ENCODE peak calls at places on chromosome 21, in seven cellular contexts. U is left lung; N is CD4-positive, alpha-beta memory T cell; D is choroid plexus epithelial cell; E is brain microvascular endothelial cell; Y is foreskin fibroblast; H is aorta. V is an unnamed sample.

GRCh38 chr21:42040411-42041180 is 30.4 kb upstream of the ZBTB21 start:
- DNase-seq in N (no peak), H (no peak), U (peak), Y (peak), E (peak), D (peak), V (no peak)

GRCh38 chr21:42129300-42130266 is 58.5 kb downstream of the UMODL1 start:
- DNase-seq in H (no peak), E (no peak), N (no peak), D (no peak), Y (no peak), U (peak), V (no peak)

GRCh38 chr21:15031790-15032357 is 32.9 kb downstream of the NRIP1 start:
- DNase-seq in D (peak), N (no peak), E (peak), U (no peak), Y (peak), H (no peak), V (no peak)

GRCh38 chr21:17370750-17371325 is 142.0 kb upstream of the CXADR start:
- DNase-seq in Y (no peak), N (no peak), U (no peak), D (peak), E (no peak), H (no peak), V (no peak)

GRCh38 chr21:40511976-40512375 is 335.0 kb downstream of the DSCAM start:
- DNase-seq in N (no peak), H (no peak), Y (no peak), U (no peak), D (no peak), E (no peak), V (no peak)

GRCh38 chr21:31630062-31630711 is 29.3 kb upstream of the SOD1 start:
- DNase-seq in U (no peak), H (peak), E (peak), D (peak), N (no peak), Y (peak), V (no peak)

GRCh38 chr21:28550057-28550825 is 442.4 kb downstream of the LTN1 start:
- DNase-seq in D (no peak), U (no peak), E (no peak), H (no peak), Y (peak), N (no peak), V (no peak)

GRCh38 chr21:42400525-42400924 is 3.2 kb upstream of the UBASH3A start:
- DNase-seq in H (no peak), E (peak), N (peak), Y (no peak), D (peak), U (no peak), V (no peak)

GRCh38 chr21:42237577-42237976 is 18.6 kb downstream of the ABCG1 start:
- DNase-seq in U (no peak), N (peak), E (no peak), Y (no peak), D (no peak), H (peak), V (no peak)

GRCh38 chr21:42125571-42126544 is 54.7 kb downstream of the UMODL1 start:
- DNase-seq in E (peak), N (no peak), H (peak), U (peak), D (peak), Y (peak), V (peak)

GRCh38 chr21:30831194-30831765 is 1.7 kb upstream of the KRTAP7-1 start:
- DNase-seq in E (peak), N (no peak), Y (peak), D (peak), U (no peak), H (no peak), V (no peak)

GRCh38 chr21:15003463-15004135 is 61.2 kb downstream of the NRIP1 start:
- DNase-seq in E (no peak), N (no peak), D (no peak), Y (no peak), H (no peak), U (no peak), V (no peak)

GRCh38 chr21:43298546-43299440 is 128.1 kb downstream of the SIK1 start:
- DNase-seq in D (no peak), H (peak), Y (no peak), U (no peak), N (no peak), E (no peak), V (peak)

GRCh38 chr21:42231761-42232160 is 12.8 kb downstream of the ABCG1 start:
- DNase-seq in E (no peak), Y (no peak), N (no peak), D (no peak), H (no peak), U (no peak), V (no peak)

GRCh38 chr21:29671728-29672127 is 268.1 kb downstream of the GRIK1 start:
- DNase-seq in Y (no peak), N (no peak), D (no peak), E (no peak), H (no peak), U (no peak), V (no peak)

GRCh38 chr21:28375708-28376385 is 616.8 kb downstream of the LTN1 start:
- DNase-seq in Y (peak), D (peak), U (no peak), N (no peak), H (no peak), E (peak), V (no peak)

GRCh38 chr21:21690068-21690665 is 692.0 kb downstream of the NCAM2 start:
- DNase-seq in E (no peak), U (no peak), N (no peak), H (no peak), D (no peak), Y (no peak), V (no peak)

GRCh38 chr21:15121655-15122120 is 56.9 kb upstream of the NRIP1 start:
- DNase-seq in U (no peak), Y (peak), D (peak), H (no peak), E (peak), N (no peak), V (no peak)

GRCh38 chr21:38914071-38914491 is 108.4 kb downstream of the ETS2 start:
- DNase-seq in H (no peak), Y (no peak), N (no peak), D (no peak), U (no peak), E (no peak), V (no peak)

GRCh38 chr21:38912355-38912619 is 106.6 kb downstream of the ETS2 start:
- DNase-seq in Y (no peak), H (no peak), N (no peak), D (no peak), U (no peak), E (no peak), V (no peak)

GRCh38 chr21:38913120-38913975 is 107.6 kb downstream of the ETS2 start:
- DNase-seq in N (no peak), U (peak), Y (peak), D (peak), H (peak), E (no peak), V (peak)

GRCh38 chr21:38911523-38912354 is 106.0 kb downstream of the ETS2 start:
- DNase-seq in N (no peak), D (no peak), U (no peak), E (no peak), H (no peak), Y (no peak), V (no peak)

DNA sequence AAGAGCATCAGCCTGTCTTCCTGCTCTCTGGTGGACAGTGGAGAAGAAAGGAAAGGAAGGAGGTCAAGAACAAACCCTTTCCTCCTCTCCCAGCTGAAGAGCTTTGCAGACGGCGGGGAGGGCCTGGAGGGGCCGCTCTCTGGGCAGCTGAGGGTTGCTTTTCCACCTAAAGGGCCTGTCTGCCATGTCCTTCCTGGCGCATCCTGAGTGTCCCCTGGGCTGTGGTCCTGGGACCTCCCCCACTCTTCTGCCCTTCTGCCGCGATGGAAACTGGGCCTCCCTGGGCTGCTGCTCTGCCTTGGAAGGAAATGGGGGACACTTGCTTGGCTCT is 107.0 kb downstream of the ETS2 start:
- DNase-seq in N (no peak), D (no peak), H (no peak), Y (no peak), U (no peak), E (no peak), V (no peak)
- H3K4me3 ChIP-seq in N (no peak), D (peak), H (no peak), Y (no peak), U (no peak), E (no peak), V (no peak)

DNA sequence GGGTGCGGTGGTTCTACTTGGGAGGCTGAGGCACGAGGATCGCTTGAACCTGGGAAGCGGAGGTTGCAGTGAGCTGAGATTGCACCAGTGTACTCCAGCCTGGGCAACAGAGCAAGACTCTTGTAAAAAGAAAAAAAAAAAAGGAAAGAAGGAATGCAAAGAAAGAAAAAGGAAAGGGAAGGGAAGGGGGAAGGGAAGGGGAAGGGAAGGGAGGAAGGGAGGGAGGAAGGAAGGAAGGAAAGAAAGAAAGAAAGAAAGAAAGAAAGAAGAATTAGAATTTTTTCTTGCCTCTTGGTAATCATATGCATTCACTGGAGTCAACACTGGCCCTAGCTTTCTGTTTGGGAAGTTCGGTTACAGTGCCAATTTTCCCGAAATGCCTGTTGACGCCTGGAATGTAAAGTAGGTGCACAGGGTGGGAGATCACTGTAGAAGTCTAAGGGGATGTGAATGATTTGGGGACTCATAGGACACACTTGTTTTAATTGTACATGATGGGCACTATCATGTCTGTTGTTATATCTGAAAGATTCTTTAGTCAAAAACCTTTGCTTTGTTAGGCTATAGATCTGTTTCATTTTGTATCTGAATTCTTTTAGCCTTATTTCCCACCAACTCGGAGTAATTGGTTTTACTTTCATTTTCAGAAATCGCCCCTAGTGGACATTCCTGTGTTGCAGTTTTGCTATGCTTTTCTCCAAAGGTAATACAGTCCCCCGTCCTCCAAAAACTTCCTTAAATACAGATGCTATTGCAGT is 59.8 kb upstream of the MORC3 start:
- DNase-seq in N (peak), Y (peak), H (no peak), E (peak), U (no peak), D (peak), V (no peak)
- H3K4me3 ChIP-seq in N (peak), Y (peak), H (peak), E (peak), U (peak), D (peak), V (peak)

GRCh38 chr21:9780441-9780937 is 740.9 kb upstream of the TPTE start:
- DNase-seq in U (no peak), E (no peak), D (no peak), Y (no peak), N (no peak), H (no peak), V (no peak)
- H3K4me3 ChIP-seq in U (no peak), E (no peak), D (no peak), Y (no peak), N (no peak), H (no peak), V (no peak)

GRCh38 chr21:46100020-46100419 is 2.1 kb downstream of the COL6A2 start:
- DNase-seq in D (no peak), U (no peak), N (no peak), Y (no peak), E (no peak), H (no peak), V (peak)

GRCh38 chr21:46100426-46100825 is 2.5 kb downstream of the COL6A2 start:
- DNase-seq in D (no peak), N (no peak), Y (peak), E (no peak), H (no peak), U (no peak), V (no peak)

GRCh38 chr21:46098303-46099141 is 610 bp downstream of the COL6A2 start:
- DNase-seq in E (no peak), U (peak), Y (peak), D (no peak), N (no peak), H (peak), V (peak)

GRCh38 chr21:46097826-46098286 is at the start of gene COL6A2:
- DNase-seq in D (peak), E (peak), N (no peak), U (peak), Y (peak), H (peak), V (peak)

GRCh38 chr21:46099476-46099875 is 1.6 kb downstream of the COL6A2 start:
- DNase-seq in U (peak), E (no peak), D (peak), N (no peak), H (peak), Y (peak), V (peak)
- H3K4me3 ChIP-seq in U (peak), E (peak), D (peak), N (no peak), H (peak), Y (peak), V (peak)

GRCh38 chr21:26686278-26686677 is 113.2 kb upstream of the CYYR1 start:
- DNase-seq in H (no peak), N (no peak), U (no peak), Y (peak), E (no peak), D (peak), V (no peak)
- H3K4me3 ChIP-seq in H (no peak), N (no peak), U (no peak), Y (no peak), E (no peak), D (no peak), V (no peak)

GRCh38 chr21:44486302-44486701 is 31.0 kb downstream of the LRRC3 start:
- DNase-seq in Y (no peak), D (no peak), U (no peak), N (no peak), E (no peak), H (no peak), V (no peak)
- H3K4me3 ChIP-seq in Y (no peak), D (no peak), U (peak), N (no peak), E (no peak), H (no peak), V (peak)

GRCh38 chr21:44969066-44969649 is 29.3 kb downstream of the SLX9 start:
- DNase-seq in D (no peak), E (no peak), Y (no peak), N (no peak), H (no peak), U (peak), V (no peak)
- H3K4me3 ChIP-seq in D (no peak), E (no peak), Y (no peak), N (no peak), H (no peak), U (no peak), V (no peak)

DNA sequence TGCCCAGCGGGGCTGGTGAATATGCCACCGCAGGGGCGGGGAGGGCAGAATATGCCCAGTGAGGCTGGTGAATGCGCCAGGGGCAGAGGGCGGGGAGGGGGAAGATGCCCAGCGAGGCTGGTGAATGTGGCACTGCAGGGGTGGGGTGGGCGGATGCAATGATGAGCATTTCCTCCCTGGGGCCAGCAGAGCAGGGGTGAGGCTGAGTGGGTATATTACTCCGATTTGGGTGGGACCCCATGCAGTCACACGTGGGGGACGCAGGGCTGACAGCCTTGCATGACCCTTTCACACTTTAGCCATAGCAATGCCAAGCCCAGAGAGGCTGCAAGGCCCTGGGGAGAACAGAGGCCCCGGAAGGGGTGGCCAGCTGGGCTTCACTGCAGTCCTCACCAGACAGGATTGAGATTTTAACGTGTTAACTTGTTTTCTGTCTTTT is 9.3 kb upstream of the SLX9 start:
- DNase-seq in E (no peak), U (peak), N (peak), H (peak), D (no peak), Y (peak), V (peak)
- H3K4me3 ChIP-seq in E (no peak), U (no peak), N (peak), H (no peak), D (no peak), Y (no peak), V (peak)

V was measured in upper lobe of right lung.